ENCODE peak calls at places on chromosomes 7 and 10, in five cellular contexts. One of them, this sample, is unnamed.

GRCh38 chr7:1690359-1690958 is 20.4 kb downstream of the ELFN1 start:
- DNase-seq in hepatocyte: no peak
- DNase-seq in A549: no peak
- DNase-seq in stimulated activated CD8-positive, alpha-beta memory T cell treated with anti-CD3 and anti-CD28 coated beads, Interleukin-15, amount 100 ng/mL, for 4 hours: no peak
- DNase-seq in dermis blood vessel endothelial cell: no peak
- DNase-seq in this sample: no peak

GRCh38 chr7:30253796-30254165 is 30.6 kb upstream of the ZNRF2 start:
- DNase-seq in hepatocyte: no peak
- DNase-seq in dermis blood vessel endothelial cell: no peak
- DNase-seq in A549: no peak
- DNase-seq in stimulated activated CD8-positive, alpha-beta memory T cell treated with anti-CD3 and anti-CD28 coated beads, Interleukin-15, amount 100 ng/mL, for 4 hours: no peak
- DNase-seq in this sample: no peak

GRCh38 chr10:65618125-65618524 is 1307.7 kb upstream of the LRRTM3 start:
- DNase-seq in hepatocyte: no peak
- DNase-seq in A549: no peak
- DNase-seq in dermis blood vessel endothelial cell: peak
- DNase-seq in stimulated activated CD8-positive, alpha-beta memory T cell treated with anti-CD3 and anti-CD28 coated beads, Interleukin-15, amount 100 ng/mL, for 4 hours: no peak
- DNase-seq in this sample: no peak

GRCh38 chr10:116268976-116269375 is 4.0 kb downstream of the GFRA1 start:
- DNase-seq in A549: no peak
- DNase-seq in dermis blood vessel endothelial cell: no peak
- DNase-seq in stimulated activated CD8-positive, alpha-beta memory T cell treated with anti-CD3 and anti-CD28 coated beads, Interleukin-15, amount 100 ng/mL, for 4 hours: no peak
- DNase-seq in hepatocyte: no peak
- DNase-seq in this sample: no peak

GRCh38 chr7:82851126-82851525 is 311.6 kb downstream of the PCLO start:
- DNase-seq in dermis blood vessel endothelial cell: no peak
- DNase-seq in stimulated activated CD8-positive, alpha-beta memory T cell treated with anti-CD3 and anti-CD28 coated beads, Interleukin-15, amount 100 ng/mL, for 4 hours: no peak
- DNase-seq in A549: no peak
- DNase-seq in hepatocyte: no peak
- DNase-seq in this sample: no peak

GRCh38 chr7:36032362-36032818 is 120.7 kb upstream of the EEPD1 start:
- DNase-seq in A549: no peak
- DNase-seq in dermis blood vessel endothelial cell: no peak
- DNase-seq in stimulated activated CD8-positive, alpha-beta memory T cell treated with anti-CD3 and anti-CD28 coated beads, Interleukin-15, amount 100 ng/mL, for 4 hours: no peak
- DNase-seq in hepatocyte: no peak
- DNase-seq in this sample: no peak

GRCh38 chr10:43867667-43868361 is 219.1 kb upstream of the ZNF32 start:
- DNase-seq in dermis blood vessel endothelial cell: peak
- DNase-seq in stimulated activated CD8-positive, alpha-beta memory T cell treated with anti-CD3 and anti-CD28 coated beads, Interleukin-15, amount 100 ng/mL, for 4 hours: no peak
- DNase-seq in A549: peak
- DNase-seq in hepatocyte: no peak
- DNase-seq in this sample: no peak

GRCh38 chr7:137999496-138000080 is 2.3 kb downstream of the CREB3L2 start:
- DNase-seq in dermis blood vessel endothelial cell: no peak
- DNase-seq in hepatocyte: no peak
- DNase-seq in A549: no peak
- DNase-seq in stimulated activated CD8-positive, alpha-beta memory T cell treated with anti-CD3 and anti-CD28 coated beads, Interleukin-15, amount 100 ng/mL, for 4 hours: no peak
- DNase-seq in this sample: no peak

GRCh38 chr7:128011079-128011670 is 20.1 kb downstream of the LRRC4 start:
- DNase-seq in dermis blood vessel endothelial cell: no peak
- DNase-seq in hepatocyte: no peak
- DNase-seq in stimulated activated CD8-positive, alpha-beta memory T cell treated with anti-CD3 and anti-CD28 coated beads, Interleukin-15, amount 100 ng/mL, for 4 hours: no peak
- DNase-seq in A549: no peak
- DNase-seq in this sample: no peak

GRCh38 chr7:3239291-3239691 is 61.8 kb upstream of the SDK1 start:
- DNase-seq in stimulated activated CD8-positive, alpha-beta memory T cell treated with anti-CD3 and anti-CD28 coated beads, Interleukin-15, amount 100 ng/mL, for 4 hours: no peak
- DNase-seq in A549: no peak
- DNase-seq in dermis blood vessel endothelial cell: no peak
- DNase-seq in hepatocyte: no peak
- DNase-seq in this sample: no peak

GRCh38 chr10:30059209-30060107 is at the start of gene JCAD:
- DNase-seq in A549: peak
- DNase-seq in hepatocyte: peak
- DNase-seq in dermis blood vessel endothelial cell: peak
- DNase-seq in stimulated activated CD8-positive, alpha-beta memory T cell treated with anti-CD3 and anti-CD28 coated beads, Interleukin-15, amount 100 ng/mL, for 4 hours: peak
- DNase-seq in this sample: peak

GRCh38 chr7:100162874-100163533 is 4.5 kb upstream of the TRAPPC14 start:
- DNase-seq in stimulated activated CD8-positive, alpha-beta memory T cell treated with anti-CD3 and anti-CD28 coated beads, Interleukin-15, amount 100 ng/mL, for 4 hours: no peak
- DNase-seq in hepatocyte: peak
- DNase-seq in dermis blood vessel endothelial cell: no peak
- DNase-seq in A549: no peak
- DNase-seq in this sample: no peak

GRCh38 chr7:44767912-44768662 is 19.4 kb downstream of the ZMIZ2 start:
- DNase-seq in stimulated activated CD8-positive, alpha-beta memory T cell treated with anti-CD3 and anti-CD28 coated beads, Interleukin-15, amount 100 ng/mL, for 4 hours: no peak
- DNase-seq in hepatocyte: peak
- DNase-seq in dermis blood vessel endothelial cell: no peak
- DNase-seq in A549: no peak
- DNase-seq in this sample: no peak

GRCh38 chr10:30840386-30841074 is 191.1 kb downstream of the ZNF438 start:
- DNase-seq in A549: no peak
- DNase-seq in stimulated activated CD8-positive, alpha-beta memory T cell treated with anti-CD3 and anti-CD28 coated beads, Interleukin-15, amount 100 ng/mL, for 4 hours: no peak
- DNase-seq in dermis blood vessel endothelial cell: no peak
- DNase-seq in hepatocyte: no peak
- DNase-seq in this sample: no peak

GRCh38 chr10:42519761-42520460 is 118.5 kb downstream of the ZNF33B start:
- DNase-seq in A549: no peak
- DNase-seq in stimulated activated CD8-positive, alpha-beta memory T cell treated with anti-CD3 and anti-CD28 coated beads, Interleukin-15, amount 100 ng/mL, for 4 hours: no peak
- DNase-seq in hepatocyte: no peak
- DNase-seq in dermis blood vessel endothelial cell: no peak
- DNase-seq in this sample: no peak

GRCh38 chr7:151085329-151085690 is 965 bp upstream of the AGAP3 start:
- DNase-seq in dermis blood vessel endothelial cell: no peak
- DNase-seq in stimulated activated CD8-positive, alpha-beta memory T cell treated with anti-CD3 and anti-CD28 coated beads, Interleukin-15, amount 100 ng/mL, for 4 hours: no peak
- DNase-seq in A549: no peak
- DNase-seq in hepatocyte: no peak
- DNase-seq in this sample: no peak

GRCh38 chr7:122528879-122529481 is 169.9 kb downstream of the RNF133 start:
- DNase-seq in dermis blood vessel endothelial cell: peak
- DNase-seq in stimulated activated CD8-positive, alpha-beta memory T cell treated with anti-CD3 and anti-CD28 coated beads, Interleukin-15, amount 100 ng/mL, for 4 hours: no peak
- DNase-seq in A549: peak
- DNase-seq in hepatocyte: peak
- DNase-seq in this sample: peak

GRCh38 chr10:77160679-77161078 is 476.9 kb downstream of the KCNMA1 start:
- DNase-seq in A549: no peak
- DNase-seq in stimulated activated CD8-positive, alpha-beta memory T cell treated with anti-CD3 and anti-CD28 coated beads, Interleukin-15, amount 100 ng/mL, for 4 hours: no peak
- DNase-seq in dermis blood vessel endothelial cell: peak
- DNase-seq in hepatocyte: no peak
- DNase-seq in this sample: no peak

GRCh38 chr10:43965918-43966570 is 317.4 kb upstream of the ZNF32 start:
- DNase-seq in stimulated activated CD8-positive, alpha-beta memory T cell treated with anti-CD3 and anti-CD28 coated beads, Interleukin-15, amount 100 ng/mL, for 4 hours: no peak
- DNase-seq in dermis blood vessel endothelial cell: no peak
- DNase-seq in A549: no peak
- DNase-seq in hepatocyte: no peak
- DNase-seq in this sample: no peak

GRCh38 chr10:95290801-95291633 is at the start of gene PDLIM1:
- DNase-seq in hepatocyte: peak
- DNase-seq in A549: peak
- DNase-seq in stimulated activated CD8-positive, alpha-beta memory T cell treated with anti-CD3 and anti-CD28 coated beads, Interleukin-15, amount 100 ng/mL, for 4 hours: peak
- DNase-seq in dermis blood vessel endothelial cell: peak
- DNase-seq in this sample: no peak

GRCh38 chr7:4139656-4140320 is 542.3 kb upstream of the FOXK1 start:
- DNase-seq in stimulated activated CD8-positive, alpha-beta memory T cell treated with anti-CD3 and anti-CD28 coated beads, Interleukin-15, amount 100 ng/mL, for 4 hours: no peak
- DNase-seq in dermis blood vessel endothelial cell: no peak
- DNase-seq in hepatocyte: no peak
- DNase-seq in A549: no peak
- DNase-seq in this sample: no peak

GRCh38 chr7:137840183-137840779 is 6.5 kb downstream of the DGKI start:
- DNase-seq in stimulated activated CD8-positive, alpha-beta memory T cell treated with anti-CD3 and anti-CD28 coated beads, Interleukin-15, amount 100 ng/mL, for 4 hours: no peak
- DNase-seq in A549: no peak
- DNase-seq in dermis blood vessel endothelial cell: no peak
- DNase-seq in hepatocyte: no peak
- DNase-seq in this sample: no peak

GRCh38 chr7:91565499-91566331 is 301.5 kb downstream of the FZD1 start:
- DNase-seq in A549: no peak
- DNase-seq in dermis blood vessel endothelial cell: no peak
- DNase-seq in stimulated activated CD8-positive, alpha-beta memory T cell treated with anti-CD3 and anti-CD28 coated beads, Interleukin-15, amount 100 ng/mL, for 4 hours: no peak
- DNase-seq in hepatocyte: peak
- DNase-seq in this sample: no peak

GRCh38 chr10:104337527-104337984 is 709 bp downstream of the ITPRIP start:
- DNase-seq in dermis blood vessel endothelial cell: peak
- DNase-seq in A549: peak
- DNase-seq in stimulated activated CD8-positive, alpha-beta memory T cell treated with anti-CD3 and anti-CD28 coated beads, Interleukin-15, amount 100 ng/mL, for 4 hours: no peak
- DNase-seq in hepatocyte: no peak
- DNase-seq in this sample: no peak

GRCh38 chr10:128602183-128602582 is 476.0 kb upstream of the MKI67 start:
- DNase-seq in dermis blood vessel endothelial cell: no peak
- DNase-seq in A549: no peak
- DNase-seq in hepatocyte: no peak
- DNase-seq in stimulated activated CD8-positive, alpha-beta memory T cell treated with anti-CD3 and anti-CD28 coated beads, Interleukin-15, amount 100 ng/mL, for 4 hours: no peak
- DNase-seq in this sample: no peak

GRCh38 chr10:42767906-42768305 is 14.7 kb upstream of the BMS1 start:
- DNase-seq in hepatocyte: no peak
- DNase-seq in A549: no peak
- DNase-seq in dermis blood vessel endothelial cell: no peak
- DNase-seq in stimulated activated CD8-positive, alpha-beta memory T cell treated with anti-CD3 and anti-CD28 coated beads, Interleukin-15, amount 100 ng/mL, for 4 hours: no peak
- DNase-seq in this sample: no peak

GRCh38 chr7:85114342-85114741 is 72.5 kb downstream of the SEMA3D start:
- DNase-seq in dermis blood vessel endothelial cell: no peak
- DNase-seq in A549: no peak
- DNase-seq in hepatocyte: peak
- DNase-seq in stimulated activated CD8-positive, alpha-beta memory T cell treated with anti-CD3 and anti-CD28 coated beads, Interleukin-15, amount 100 ng/mL, for 4 hours: no peak
- DNase-seq in this sample: no peak

GRCh38 chr7:139362981-139363380 is 3.3 kb downstream of the LUC7L2 start:
- DNase-seq in hepatocyte: no peak
- DNase-seq in dermis blood vessel endothelial cell: no peak
- DNase-seq in A549: no peak
- DNase-seq in stimulated activated CD8-positive, alpha-beta memory T cell treated with anti-CD3 and anti-CD28 coated beads, Interleukin-15, amount 100 ng/mL, for 4 hours: no peak
- DNase-seq in this sample: no peak

GRCh38 chr10:132204078-132204780 is 17.5 kb downstream of the DPYSL4 start:
- DNase-seq in A549: no peak
- DNase-seq in hepatocyte: no peak
- DNase-seq in dermis blood vessel endothelial cell: no peak
- DNase-seq in stimulated activated CD8-positive, alpha-beta memory T cell treated with anti-CD3 and anti-CD28 coated beads, Interleukin-15, amount 100 ng/mL, for 4 hours: no peak
- DNase-seq in this sample: no peak

GRCh38 chr7:3282457-3282856 is 18.6 kb upstream of the SDK1 start:
- DNase-seq in dermis blood vessel endothelial cell: no peak
- DNase-seq in hepatocyte: no peak
- DNase-seq in A549: no peak
- DNase-seq in stimulated activated CD8-positive, alpha-beta memory T cell treated with anti-CD3 and anti-CD28 coated beads, Interleukin-15, amount 100 ng/mL, for 4 hours: no peak
- DNase-seq in this sample: no peak

GRCh38 chr7:94580601-94581000 is 71.0 kb downstream of the CASD1 start:
- DNase-seq in hepatocyte: peak
- DNase-seq in dermis blood vessel endothelial cell: no peak
- DNase-seq in stimulated activated CD8-positive, alpha-beta memory T cell treated with anti-CD3 and anti-CD28 coated beads, Interleukin-15, amount 100 ng/mL, for 4 hours: no peak
- DNase-seq in A549: peak
- DNase-seq in this sample: no peak

This sample was measured in A673.